ENCODE peak calls at places on chromosomes 7 and 10, in nine cellular contexts. V is brain microvascular endothelial cell, T is esophagus squamous epithelium, Z is thoracic aorta, P is heart right ventricle, S is psoas muscle, L is K562, M is H9, O is fibroblast of lung. B is an unnamed sample.
A peak's percentile ranks its signal among the peaks of the same experiment; 100 is the strongest.

GRCh38 chr10:3512263-3512662 is 272.7 kb downstream of the KLF6 start:
- DNase-seq in O (no peak), S (no peak), L (no peak), Z (no peak), M (no peak), V (no peak), T (no peak), P (no peak), B (no peak)

GRCh38 chr7:20787658-20788057 is 972 bp upstream of the SP8 start:
- DNase-seq in P (no peak), M (no peak), Z (no peak), S (no peak), O (no peak), L (no peak), V (no peak), T (no peak), B (no peak)

GRCh38 chr7:13097508-13097907 is 410.1 kb downstream of the ARL4A start:
- DNase-seq in V (no peak), P (no peak), Z (no peak), O (peak; percentile 72), S (no peak), T (no peak), M (no peak), L (no peak), B (no peak)

GRCh38 chr7:30795161-30795943 is 24.1 kb downstream of the MINDY4 start:
- DNase-seq in V (no peak), P (no peak), O (no peak), L (no peak), T (no peak), M (no peak), Z (no peak), S (no peak), B (no peak)

GRCh38 chr7:36795451-36796021 is 71.2 kb upstream of the AOAH start:
- DNase-seq in V (no peak), O (no peak), P (no peak), L (no peak), Z (no peak), T (no peak), S (no peak), M (no peak), B (no peak)

GRCh38 chr7:22645418-22646181 is 81.4 kb upstream of the IL6 start:
- DNase-seq in O (no peak), S (no peak), M (no peak), V (no peak), L (no peak), Z (no peak), P (no peak), T (no peak), B (no peak)

GRCh38 chr7:94907420-94908203 is at the start of gene PPP1R9A:
- DNase-seq in T (no peak), S (peak; percentile 40), M (peak; percentile 72), L (no peak), P (peak; percentile 37), O (peak; percentile 17), Z (no peak), V (no peak), B (peak; percentile 72)

GRCh38 chr10:35328404-35329037 is 7.8 kb upstream of the CCNY start:
- DNase-seq in M (no peak), V (peak; percentile 69), T (no peak), P (no peak), Z (no peak), O (peak; percentile 60), L (no peak), S (no peak), B (no peak)

GRCh38 chr10:507908-508444 is 181.5 kb downstream of the DIP2C start:
- DNase-seq in S (no peak), Z (no peak), M (no peak), O (no peak), T (no peak), P (no peak), V (no peak), L (no peak), B (no peak)

GRCh38 chr10:97039538-97040247 is 146.1 kb downstream of the SLIT1 start:
- DNase-seq in S (no peak), V (no peak), L (no peak), M (no peak), O (no peak), Z (no peak), T (no peak), P (no peak), B (no peak)

GRCh38 chr10:21495002-21495685 is 30.3 kb downstream of the SKIDA1 start:
- DNase-seq in P (no peak), V (no peak), T (no peak), M (no peak), Z (no peak), O (peak; percentile 48), L (no peak), S (no peak), B (no peak)

GRCh38 chr7:151429555-151430331 is 10.2 kb downstream of the CRYGN start:
- DNase-seq in V (no peak), P (no peak), M (no peak), Z (no peak), L (no peak), T (no peak), S (no peak), O (no peak), B (no peak)
- TF ChIP-seq CTCF in V (no peak), P (no peak), M (no peak), Z (no peak), L (no peak), T (no peak), S (no peak), O (no peak), B (no peak)

GRCh38 chr7:45358277-45358676 is 200.7 kb downstream of the RAMP3 start:
- DNase-seq in P (no peak), S (no peak), V (no peak), M (no peak), O (no peak), L (no peak), Z (no peak), T (no peak), B (no peak)
- H3K27me3 ChIP-seq in P (no peaks in the 10 kb centered on the region), S (no peaks in the 10 kb centered on the region), V (no peaks in the 10 kb centered on the region), M (no peaks in the 10 kb centered on the region), O (no peaks in the 10 kb centered on the region), L (no peaks in the 10 kb centered on the region), Z (no peaks in the 10 kb centered on the region), T (no peaks in the 10 kb centered on the region), B (no peaks in the 10 kb centered on the region)

GRCh38 chr10:71844084-71844483 is 7.0 kb downstream of the PSAP start:
- DNase-seq in O (no peak), L (no peak), S (no peak), M (no peak), T (no peak), P (no peak), V (no peak), Z (no peak), B (no peak)

GRCh38 chr10:71846816-71847215 is 4.2 kb downstream of the PSAP start:
- DNase-seq in P (no peak), M (no peak), L (no peak), S (no peak), Z (no peak), O (no peak), T (no peak), V (no peak), B (no peak)

GRCh38 chr10:71844695-71845094 is 6.4 kb downstream of the PSAP start:
- DNase-seq in O (no peak), T (no peak), P (no peak), L (no peak), M (no peak), S (no peak), V (no peak), Z (no peak), B (no peak)

GRCh38 chr10:71847418-71847817 is 3.6 kb downstream of the PSAP start:
- DNase-seq in P (no peak), Z (no peak), M (no peak), L (no peak), S (no peak), V (no peak), O (no peak), T (no peak), B (no peak)

DNA sequence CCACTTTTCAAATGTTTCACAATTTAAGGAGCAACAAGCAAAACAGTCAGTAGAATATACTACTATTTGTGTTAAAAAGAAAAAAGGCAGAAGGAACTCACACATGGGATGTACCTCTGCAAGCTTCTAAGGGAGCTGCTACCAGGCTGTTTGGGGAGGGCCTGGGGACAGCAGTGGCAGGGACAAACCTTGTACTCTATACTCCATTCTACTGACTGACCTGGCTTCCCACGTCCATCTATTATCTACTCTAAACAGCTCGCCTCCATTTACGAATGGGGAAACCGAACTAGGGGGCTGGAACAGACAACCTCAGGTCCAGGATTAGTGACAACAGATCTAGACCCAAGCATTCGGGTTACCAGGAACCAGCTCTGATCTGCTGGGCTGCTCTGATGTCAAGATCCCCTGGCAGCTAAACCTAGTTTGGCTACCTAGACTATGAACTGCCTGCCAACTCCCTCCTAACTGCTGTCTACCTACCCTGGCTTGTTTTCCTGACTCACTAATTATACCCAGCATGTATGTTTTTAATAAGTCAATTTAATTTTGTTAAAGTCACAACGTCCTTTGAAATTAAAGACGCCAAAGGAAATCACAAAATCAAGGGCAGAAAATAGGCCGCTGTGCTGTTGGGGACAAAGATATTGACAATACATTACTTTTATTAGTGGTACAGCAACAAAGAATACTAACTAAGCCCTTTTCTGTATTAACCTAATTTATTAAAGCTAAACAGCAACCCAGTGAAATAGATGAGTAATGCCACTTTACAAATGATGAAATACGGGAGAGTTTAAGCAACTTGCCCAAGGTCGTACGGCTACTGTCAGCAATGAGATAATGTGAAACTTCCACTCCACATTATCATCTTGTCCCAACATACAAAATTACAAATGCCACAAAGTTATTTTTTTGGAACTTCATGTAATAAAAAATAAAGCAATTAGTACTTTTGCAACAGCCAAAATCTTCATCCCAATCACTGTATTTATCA is 5.3 kb downstream of the PSAP start:
- DNase-seq in V (no peak), M (no peak), S (no peak), O (no peak), P (no peak), Z (no peak), T (no peak), L (no peak), B (no peak)
- H3K27ac ChIP-seq in V (peak overlapping the region; percentile 32), M (no peak overlapping the region), S (peak overlapping the region; percentile 97), O (no peak overlapping the region), P (peak overlapping the region; percentile 37), Z (no peak overlapping the region), T (peak overlapping the region; percentile 55), L (peak overlapping the region; percentile 4), B (no peak overlapping the region)

DNA sequence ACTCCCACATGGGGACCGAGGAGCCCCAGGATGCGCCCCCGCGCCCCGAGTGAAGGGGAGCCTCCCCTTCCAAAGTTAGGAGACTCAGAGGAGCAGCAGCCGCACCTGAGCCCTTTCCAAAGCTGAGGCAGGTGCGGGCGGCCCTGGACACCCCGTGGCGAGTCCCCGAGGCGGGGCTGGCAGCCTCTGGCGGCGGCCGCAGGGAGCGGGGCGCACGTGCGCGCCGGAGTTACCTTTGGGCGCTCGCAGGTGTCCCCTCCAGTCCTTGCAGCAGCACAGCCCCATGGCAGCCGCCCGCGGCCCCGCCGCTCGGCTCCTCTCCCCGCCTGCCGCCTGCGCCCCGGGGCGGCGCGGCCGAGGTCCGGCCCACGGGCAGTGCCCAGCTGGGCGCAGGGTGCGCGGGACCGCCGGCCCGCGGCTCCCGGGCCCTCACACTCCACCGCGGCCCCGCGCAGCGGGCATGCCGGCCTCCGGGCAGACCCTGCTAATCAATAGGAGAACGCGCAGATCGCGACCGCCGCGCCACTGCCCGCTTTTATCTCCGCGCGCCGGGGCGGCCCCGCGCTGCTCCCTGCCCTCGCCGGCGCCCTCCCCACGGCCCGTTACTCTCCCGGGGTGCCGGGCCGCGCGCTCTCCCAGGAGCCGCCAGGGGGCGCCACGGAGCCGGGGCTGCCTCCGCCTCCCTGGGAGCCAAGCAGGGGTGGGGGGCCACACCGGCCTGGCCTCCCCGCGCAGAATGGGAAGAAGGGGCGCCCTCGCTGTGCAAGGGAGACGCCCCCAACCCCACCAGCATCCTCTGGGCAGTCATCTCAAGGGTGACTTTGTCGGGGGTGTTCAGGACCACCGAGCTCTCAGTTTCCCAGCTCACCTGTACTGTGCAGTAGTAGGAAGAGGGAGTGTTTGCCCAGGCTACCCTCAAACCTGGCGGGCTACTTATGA is 80.8 kb downstream of the ARHGAP22 start:
- DNase-seq in L (peak; percentile 93), V (no peak), O (peak; percentile 14), M (peak; percentile 61), T (no peak), Z (no peak), P (no peak), S (no peak), B (no peak)
- TF ChIP-seq CTCF in L (peak; percentile 73), V (peak; percentile 47), O (peak; percentile 53), M (peak; percentile 88), T (no peak), Z (peak; percentile 57), P (peak; percentile 56), S (no peak), B (peak; percentile 33)

B was measured in tibial artery.